ENCODE peak calls at places on chromosomes 1 and 21, in five cellular contexts. One of them, this sample, is unnamed.

GRCh38 chr1:19140465-19140864 is 69.6 kb downstream of the UBR4 start:
- DNase-seq in kidney epithelial cell: no peak
- DNase-seq in AG09309: no peak
- DNase-seq in stomach: peak
- DNase-seq in OCI-LY7: no peak
- DNase-seq in this sample: no peak

GRCh38 chr1:7584157-7584556 is 186.9 kb upstream of the VAMP3 start:
- DNase-seq in stomach: no peak
- DNase-seq in OCI-LY7: no peak
- DNase-seq in AG09309: no peak
- DNase-seq in kidney epithelial cell: no peak
- DNase-seq in this sample: no peak

GRCh38 chr1:224393331-224393730 is 36.7 kb downstream of the CNIH4 start:
- DNase-seq in kidney epithelial cell: no peak
- DNase-seq in OCI-LY7: no peak
- DNase-seq in AG09309: no peak
- DNase-seq in stomach: no peak
- DNase-seq in this sample: no peak

GRCh38 chr1:44803312-44804095 is 3.3 kb downstream of the PLK3 start:
- DNase-seq in kidney epithelial cell: no peak
- DNase-seq in OCI-LY7: no peak
- DNase-seq in AG09309: no peak
- DNase-seq in stomach: no peak
- DNase-seq in this sample: no peak

GRCh38 chr1:40218333-40218732 is 29.4 kb upstream of the TMCO2 start:
- DNase-seq in stomach: no peak
- DNase-seq in OCI-LY7: no peak
- DNase-seq in kidney epithelial cell: no peak
- DNase-seq in AG09309: no peak
- DNase-seq in this sample: no peak

GRCh38 chr1:199279872-199280649 is 641.2 kb downstream of the PTPRC start:
- DNase-seq in stomach: no peak
- DNase-seq in OCI-LY7: no peak
- DNase-seq in kidney epithelial cell: no peak
- DNase-seq in AG09309: no peak
- DNase-seq in this sample: no peak

GRCh38 chr1:147720557-147720956 is 39.8 kb downstream of the GJA5 start:
- DNase-seq in AG09309: no peak
- DNase-seq in stomach: no peak
- DNase-seq in kidney epithelial cell: no peak
- DNase-seq in OCI-LY7: no peak
- DNase-seq in this sample: no peak

GRCh38 chr1:8411803-8412182 is 93.9 kb downstream of the SLC45A1 start:
- DNase-seq in stomach: no peak
- DNase-seq in AG09309: no peak
- DNase-seq in kidney epithelial cell: no peak
- DNase-seq in OCI-LY7: no peak
- DNase-seq in this sample: peak

GRCh38 chr1:99601709-99602403 is 44.1 kb upstream of the PALMD start:
- DNase-seq in kidney epithelial cell: no peak
- DNase-seq in AG09309: no peak
- DNase-seq in OCI-LY7: no peak
- DNase-seq in stomach: no peak
- DNase-seq in this sample: no peak

GRCh38 chr1:70536708-70537398 is 125.8 kb downstream of the CTH start:
- DNase-seq in AG09309: no peak
- DNase-seq in OCI-LY7: no peak
- DNase-seq in kidney epithelial cell: no peak
- DNase-seq in stomach: no peak
- DNase-seq in this sample: no peak

GRCh38 chr1:156284112-156284511 is at the start of gene TMEM79:
- DNase-seq in kidney epithelial cell: no peak
- DNase-seq in OCI-LY7: no peak
- DNase-seq in stomach: no peak
- DNase-seq in AG09309: no peak
- DNase-seq in this sample: no peak

GRCh38 chr21:37837381-37837780 is 78.9 kb downstream of the KCNJ6 start:
- DNase-seq in AG09309: no peak
- DNase-seq in OCI-LY7: no peak
- DNase-seq in stomach: no peak
- DNase-seq in kidney epithelial cell: no peak
- DNase-seq in this sample: no peak

GRCh38 chr1:226691257-226691656 is 47.8 kb downstream of the ITPKB start:
- DNase-seq in OCI-LY7: peak
- DNase-seq in AG09309: no peak
- DNase-seq in stomach: no peak
- DNase-seq in kidney epithelial cell: no peak
- DNase-seq in this sample: no peak

GRCh38 chr1:75203415-75204277 is 69.5 kb downstream of the LHX8 start:
- DNase-seq in AG09309: peak
- DNase-seq in kidney epithelial cell: peak
- DNase-seq in OCI-LY7: peak
- DNase-seq in stomach: no peak
- DNase-seq in this sample: peak

GRCh38 chr1:116769561-116769977 is 15.3 kb downstream of the CD2 start:
- DNase-seq in OCI-LY7: peak
- DNase-seq in kidney epithelial cell: no peak
- DNase-seq in stomach: no peak
- DNase-seq in AG09309: no peak
- DNase-seq in this sample: no peak

GRCh38 chr1:173418107-173418985 is 58.8 kb upstream of the PRDX6 start:
- DNase-seq in stomach: no peak
- DNase-seq in AG09309: no peak
- DNase-seq in OCI-LY7: peak
- DNase-seq in kidney epithelial cell: no peak
- DNase-seq in this sample: no peak

GRCh38 chr1:45685308-45686080 is 839 bp downstream of the GPBP1L1 start:
- DNase-seq in kidney epithelial cell: no peak
- DNase-seq in stomach: no peak
- DNase-seq in OCI-LY7: peak
- DNase-seq in AG09309: no peak
- DNase-seq in this sample: no peak

GRCh38 chr1:33047839-33048305 is 11.2 kb upstream of the AK2 start:
- DNase-seq in stomach: no peak
- DNase-seq in kidney epithelial cell: no peak
- DNase-seq in AG09309: no peak
- DNase-seq in OCI-LY7: no peak
- DNase-seq in this sample: no peak

GRCh38 chr1:25568090-25568833 is 24.9 kb downstream of the LDLRAP1 start:
- DNase-seq in OCI-LY7: no peak
- DNase-seq in kidney epithelial cell: no peak
- DNase-seq in AG09309: no peak
- DNase-seq in stomach: peak
- DNase-seq in this sample: no peak

GRCh38 chr1:11414921-11415538 is 63.9 kb upstream of the DISP3 start:
- DNase-seq in OCI-LY7: no peak
- DNase-seq in AG09309: no peak
- DNase-seq in stomach: no peak
- DNase-seq in kidney epithelial cell: no peak
- DNase-seq in this sample: no peak

GRCh38 chr1:74505133-74505532 is 7.3 kb downstream of the LRRC53 start:
- DNase-seq in kidney epithelial cell: no peak
- DNase-seq in OCI-LY7: no peak
- DNase-seq in stomach: no peak
- DNase-seq in AG09309: no peak
- DNase-seq in this sample: no peak

GRCh38 chr1:31372961-31373896 is at the start of gene FABP3:
- DNase-seq in OCI-LY7: no peak
- DNase-seq in kidney epithelial cell: no peak
- DNase-seq in stomach: peak
- DNase-seq in AG09309: no peak
- DNase-seq in this sample: peak

GRCh38 chr1:20416706-20417105 is 69.3 kb downstream of the CAMK2N1 start:
- DNase-seq in kidney epithelial cell: no peak
- DNase-seq in stomach: no peak
- DNase-seq in AG09309: no peak
- DNase-seq in OCI-LY7: no peak
- DNase-seq in this sample: no peak

GRCh38 chr21:29638138-29638537 is 301.7 kb downstream of the GRIK1 start:
- DNase-seq in OCI-LY7: no peak
- DNase-seq in AG09309: no peak
- DNase-seq in stomach: no peak
- DNase-seq in kidney epithelial cell: no peak
- DNase-seq in this sample: no peak

GRCh38 chr1:8822383-8823294 is 5.2 kb upstream of the RERE start:
- DNase-seq in kidney epithelial cell: peak
- DNase-seq in stomach: peak
- DNase-seq in AG09309: peak
- DNase-seq in OCI-LY7: no peak
- DNase-seq in this sample: no peak

GRCh38 chr1:55727010-55727409 is 511.8 kb upstream of the USP24 start:
- DNase-seq in kidney epithelial cell: no peak
- DNase-seq in OCI-LY7: no peak
- DNase-seq in stomach: no peak
- DNase-seq in AG09309: no peak
- DNase-seq in this sample: peak

GRCh38 chr1:7886346-7886745 is 33.5 kb upstream of the UTS2 start:
- DNase-seq in stomach: no peak
- DNase-seq in AG09309: no peak
- DNase-seq in OCI-LY7: no peak
- DNase-seq in kidney epithelial cell: no peak
- DNase-seq in this sample: peak

GRCh38 chr21:15051652-15052554 is 12.9 kb downstream of the NRIP1 start:
- DNase-seq in OCI-LY7: no peak
- DNase-seq in stomach: no peak
- DNase-seq in AG09309: no peak
- DNase-seq in kidney epithelial cell: no peak
- DNase-seq in this sample: peak

GRCh38 chr1:154347961-154348360 is 22.6 kb downstream of the ATP8B2 start:
- DNase-seq in kidney epithelial cell: no peak
- DNase-seq in AG09309: no peak
- DNase-seq in OCI-LY7: no peak
- DNase-seq in stomach: no peak
- DNase-seq in this sample: no peak

GRCh38 chr1:153928776-153929432 is 6.1 kb upstream of the GATAD2B start:
- DNase-seq in kidney epithelial cell: no peak
- DNase-seq in AG09309: no peak
- DNase-seq in stomach: no peak
- DNase-seq in OCI-LY7: no peak
- DNase-seq in this sample: no peak

GRCh38 chr1:32014937-32015363 is 1.3 kb downstream of the KHDRBS1 start:
- DNase-seq in kidney epithelial cell: no peak
- DNase-seq in AG09309: no peak
- DNase-seq in stomach: no peak
- DNase-seq in OCI-LY7: peak
- DNase-seq in this sample: no peak

GRCh38 chr21:46182548-46183336 is 1.5 kb downstream of the SPATC1L start:
- DNase-seq in stomach: no peak
- DNase-seq in OCI-LY7: no peak
- DNase-seq in AG09309: no peak
- DNase-seq in kidney epithelial cell: no peak
- DNase-seq in this sample: no peak

GRCh38 chr1:26744075-26744958 is 43.4 kb upstream of the PIGV start:
- DNase-seq in stomach: peak
- DNase-seq in OCI-LY7: peak
- DNase-seq in kidney epithelial cell: peak
- DNase-seq in AG09309: no peak
- DNase-seq in this sample: peak

DNA sequence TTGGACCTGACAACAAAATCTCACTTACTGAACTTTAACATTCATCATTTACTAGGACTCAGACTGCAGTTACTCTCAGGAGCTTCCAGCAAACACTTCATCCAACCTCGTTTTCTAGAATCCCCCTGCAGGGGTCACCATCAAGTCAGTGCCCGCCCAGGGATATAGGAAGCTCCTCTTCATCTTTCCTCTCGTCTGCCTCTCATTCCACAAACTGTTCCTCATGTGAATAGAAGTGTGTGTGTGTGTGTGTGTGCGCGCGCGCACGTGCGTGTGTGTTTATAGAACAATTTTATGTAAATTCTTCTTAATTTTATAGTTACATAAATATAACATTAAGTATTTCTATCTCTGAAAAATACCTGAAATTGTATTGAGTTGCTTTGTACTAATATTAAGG is 21.8 kb upstream of the ABCD3 start:
- DNase-seq in stomach: no peak
- DNase-seq in kidney epithelial cell: no peak
- DNase-seq in AG09309: no peak
- DNase-seq in OCI-LY7: no peak
- DNase-seq in this sample: no peak
- TF ChIP-seq CTCF in stomach: no peak
- TF ChIP-seq CTCF in kidney epithelial cell: no peak
- TF ChIP-seq CTCF in AG09309: no peak
- TF ChIP-seq CTCF in OCI-LY7: peak
- TF ChIP-seq CTCF in this sample: peak

GRCh38 chr1:201376464-201377374 is 761 bp downstream of the TNNT2 start:
- DNase-seq in stomach: peak
- DNase-seq in kidney epithelial cell: no peak
- DNase-seq in OCI-LY7: peak
- DNase-seq in AG09309: no peak
- DNase-seq in this sample: no peak
- H3K4me3 ChIP-seq in stomach: no peak
- H3K4me3 ChIP-seq in kidney epithelial cell: no peak
- H3K4me3 ChIP-seq in OCI-LY7: no peak
- H3K4me3 ChIP-seq in AG09309: no peak
- H3K4me3 ChIP-seq in this sample: no peak

GRCh38 chr1:109392037-109392787 is 5.5 kb downstream of the SORT1 start:
- DNase-seq in AG09309: no peak
- DNase-seq in stomach: no peak
- DNase-seq in OCI-LY7: no peak
- DNase-seq in kidney epithelial cell: no peak
- DNase-seq in this sample: no peak
- TF ChIP-seq CTCF in AG09309: no peak
- TF ChIP-seq CTCF in stomach: no peak
- TF ChIP-seq CTCF in OCI-LY7: no peak
- TF ChIP-seq CTCF in kidney epithelial cell: no peak
- TF ChIP-seq CTCF in this sample: no peak

DNA sequence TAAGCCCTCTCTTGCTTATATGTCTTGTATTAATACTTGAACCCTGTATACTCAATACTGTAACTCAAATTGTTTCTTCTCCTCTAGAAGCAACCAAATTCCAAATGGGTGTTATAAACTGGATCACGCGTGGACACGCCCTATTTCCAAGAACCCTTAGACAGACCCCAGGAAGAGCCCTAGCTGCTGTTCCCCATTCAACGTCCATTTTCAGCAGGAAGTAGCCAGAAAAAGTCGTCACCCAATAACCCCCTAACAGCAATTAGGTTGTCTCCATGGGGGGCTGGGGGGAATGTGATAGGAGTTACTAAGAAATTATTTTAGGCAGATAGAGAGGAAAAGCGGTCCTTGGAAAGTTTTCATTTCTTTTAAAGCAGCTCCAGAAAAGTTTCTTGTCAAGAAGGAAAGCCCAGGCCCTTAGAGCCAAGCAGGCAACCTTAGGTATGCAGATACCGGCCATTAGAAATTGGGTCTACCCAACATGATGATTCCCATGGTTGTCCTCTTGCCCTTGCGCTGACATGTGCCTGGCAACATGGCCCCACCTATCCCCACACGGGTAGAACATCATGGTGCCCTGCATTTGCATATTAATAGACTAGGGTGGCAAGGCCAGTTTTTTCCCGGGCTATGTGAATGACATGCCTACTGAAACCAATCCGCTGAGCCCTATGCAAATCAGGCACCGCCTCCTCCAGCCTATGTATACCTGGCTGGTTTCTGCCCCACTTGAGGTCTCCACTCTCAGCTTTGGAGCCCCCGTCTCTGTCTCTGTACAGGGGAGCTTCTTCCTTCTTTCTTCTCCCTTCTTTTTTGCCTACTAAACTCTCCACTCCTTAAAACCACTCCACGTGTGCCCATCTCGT is 4.0 kb upstream of the CD46 start:
- DNase-seq in OCI-LY7: peak
- DNase-seq in kidney epithelial cell: no peak
- DNase-seq in AG09309: no peak
- DNase-seq in stomach: no peak
- DNase-seq in this sample: no peak
- H3K4me3 ChIP-seq in OCI-LY7: peak
- H3K4me3 ChIP-seq in kidney epithelial cell: no peak
- H3K4me3 ChIP-seq in AG09309: no peak
- H3K4me3 ChIP-seq in stomach: no peak
- H3K4me3 ChIP-seq in this sample: no peak